ENCODE peak calls at places on chromosomes 4 and X, in eight cellular contexts. T is hepatocyte, X is HCT116, E is MM.1S, Z is IMR-90, C is SK-N-SH, P is astrocyte, O is mammary epithelial cell. W is an unnamed sample. For H3K9me3 and H3K27me3, the result is how much of the 10 kb centered on the place peaks cover.

GRCh38 chr4:188092824-188093223 is 16.6 kb downstream of the TRIML2 start:
- DNase-seq in T (no peak), X (no peak), E (no peak), Z (peak), C (no peak), P (no peak), O (peak), W (no peak)

GRCh38 chr4:85790582-85790981 is 315.6 kb downstream of the ARHGAP24 start:
- DNase-seq in T (peak), X (no peak), E (no peak), Z (peak), C (no peak), P (peak), O (no peak), W (peak)

GRCh38 chrX:10050481-10050880 is 83.3 kb downstream of the CLDN34 start:
- DNase-seq in T (no peak), X (no peak), E (no peak), Z (peak), C (no peak), P (peak), O (peak), W (no peak)

GRCh38 chr4:87038837-87039715 is 104.3 kb downstream of the AFF1 start:
- DNase-seq in T (peak), X (no peak), E (no peak), Z (peak), C (peak), P (peak), O (peak), W (peak)

GRCh38 chr4:80115368-80116181 is 42.5 kb upstream of the ANTXR2 start:
- DNase-seq in T (no peak), X (no peak), E (no peak), Z (no peak), C (no peak), P (peak), O (no peak), W (peak)

GRCh38 chr4:43374352-43374751 is 481.8 kb downstream of the GRXCR1 start:
- DNase-seq in T (no peak), X (no peak), E (no peak), Z (peak), C (no peak), P (peak), O (peak), W (no peak)

GRCh38 chr4:155759372-155760252 is 791 bp downstream of the GUCY1B1 start:
- DNase-seq in T (peak), X (no peak), E (peak), Z (peak), C (peak), P (no peak), O (peak), W (peak)

GRCh38 chr4:113452868-113453620 is 308.5 kb downstream of the CAMK2D start:
- DNase-seq in T (no peak), X (no peak), E (no peak), Z (peak), C (no peak), P (peak), O (no peak), W (peak)

GRCh38 chrX:124433186-124433585 is 86.8 kb downstream of the SH2D1A start:
- DNase-seq in T (no peak), X (no peak), E (no peak), Z (no peak), C (no peak), P (no peak), O (no peak), W (no peak)

GRCh38 chr4:108465886-108466491 is 154.4 kb upstream of the RPL34 start:
- DNase-seq in T (no peak), X (no peak), E (no peak), Z (no peak), C (no peak), P (peak), O (no peak), W (peak)

GRCh38 chr4:47031011-47031678 is at the start of gene GABRB1:
- DNase-seq in T (peak), X (no peak), E (peak), Z (peak), C (peak), P (peak), O (peak), W (peak)

GRCh38 chr4:100317032-100317864 is 127.0 kb upstream of the DDIT4L start:
- DNase-seq in T (no peak), X (no peak), E (no peak), Z (peak), C (no peak), P (no peak), O (no peak), W (peak)

GRCh38 chrX:128992107-128992971 is 531.0 kb downstream of the SMARCA1 start:
- DNase-seq in T (no peak), X (no peak), E (peak), Z (no peak), C (peak), P (no peak), O (no peak), W (no peak)

DNA sequence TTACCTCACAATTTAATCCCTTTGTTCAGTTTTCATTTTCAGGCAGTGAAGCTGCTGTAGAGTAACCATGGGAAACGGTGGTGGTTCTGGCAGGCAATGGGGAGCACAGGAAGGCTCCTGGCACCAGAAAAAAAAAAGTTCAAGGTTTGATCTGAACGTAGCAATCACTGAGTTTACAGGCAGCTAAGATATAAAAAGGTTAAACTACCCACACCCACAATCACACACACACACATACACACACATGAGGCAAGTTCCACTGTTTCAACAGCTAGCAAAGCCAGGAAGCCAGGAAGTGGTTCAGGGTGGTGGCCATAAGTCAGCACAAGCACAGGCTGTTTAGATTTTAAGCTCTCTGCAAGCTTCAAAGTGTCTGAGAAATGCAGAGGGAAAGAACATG is at the start of gene SULT1B1:
- DNase-seq in T (peak), X (no peak), E (peak), Z (peak), C (no peak), P (peak), O (peak), W (peak)
- H2AFZ ChIP-seq in T (peak), X (no peak), E (peak), Z (no peak), C (peak), P (peak), O (peak), W (peak)

GRCh38 chrX:79466636-79467035 is 99.5 kb upstream of the ITM2A start:
- DNase-seq in T (no peak), X (no peak), E (peak), Z (no peak), C (no peak), P (no peak), O (no peak), W (no peak)
- H3K9me3 ChIP-seq in T (under half), X (under half), E (under half), Z (under half), C (under half), P (under half), O (under half), W (under half)

GRCh38 chr4:2273221-2273620 is 11.3 kb upstream of the MXD4 start:
- DNase-seq in T (no peak), X (no peak), E (no peak), Z (no peak), C (no peak), P (no peak), O (no peak), W (no peak)
- H3K27me3 ChIP-seq in T (under half), X (under half), E (under half), Z (under half), C (under half), P (under half), O (under half), W (under half)

GRCh38 chr4:81635747-81636146 is 164.0 kb upstream of the RASGEF1B start:
- DNase-seq in T (peak), X (peak), E (peak), Z (no peak), C (no peak), P (no peak), O (no peak), W (no peak)
- H2AFZ ChIP-seq in T (no peak), X (no peak), E (peak), Z (no peak), C (no peak), P (no peak), O (peak), W (no peak)

DNA sequence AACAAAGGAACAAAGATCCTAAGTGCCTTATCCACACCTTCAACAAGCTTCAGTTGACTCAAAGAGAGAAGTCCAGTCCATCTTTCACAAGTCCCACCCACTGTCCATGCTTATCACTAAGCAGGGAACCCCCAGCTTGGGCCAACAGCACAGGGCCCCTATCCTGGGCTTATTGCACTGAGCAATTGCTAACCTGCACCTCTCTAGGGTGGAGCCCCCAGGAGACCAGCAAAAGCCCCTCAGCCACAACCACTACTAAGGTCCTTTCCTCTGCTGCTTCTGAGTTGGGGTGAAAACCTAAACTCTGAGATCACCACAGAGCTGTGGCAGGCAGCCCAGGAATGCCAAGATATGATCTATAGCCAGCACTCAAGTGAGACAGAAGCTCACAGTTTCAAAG is 96.7 kb upstream of the PBDC1 start:
- DNase-seq in T (no peak), X (no peak), E (no peak), Z (no peak), C (no peak), P (no peak), O (no peak), W (no peak)
- H3K9me3 ChIP-seq in T (under half), X (under half), E (under half), Z (under half), C (under half), P (under half), O (under half), W (under half)

W was measured in fibroblast of lung.